ENCODE peak calls at places on chromosome 17, in ten cellular contexts. K is testis, R is gastrocnemius medialis, M is Peyer's patch, I is uterus, P is IMR-90, B is prostate gland, A is stomach, X is endothelial cell of umbilical vein, Z is body of pancreas. S is an unnamed sample. For H3K4me1 and H3K36me3, the result is how much of the 10 kb centered on the place peaks cover.

GRCh38 chr17:80414508-80414802 is 512 bp upstream of the ENDOV start:
- DNase-seq in K (peak), R (no peak), M (peak), I (no peak), P (no peak), B (no peak), A (no peak), X (peak), Z (no peak), S (no peak)

GRCh38 chr17:57201481-57201880 is 54.8 kb upstream of the MSI2 start:
- DNase-seq in K (no peak), R (no peak), M (no peak), I (no peak), P (no peak), B (no peak), A (no peak), X (no peak), Z (no peak), S (no peak)

GRCh38 chr17:72122668-72123495 is 2.1 kb downstream of the SOX9 start:
- DNase-seq in K (peak), R (no peak), M (peak), I (no peak), P (peak), B (no peak), A (peak), X (no peak), Z (peak), S (peak)

GRCh38 chr17:55533611-55534010 is 22.4 kb upstream of the SMIM36 start:
- DNase-seq in K (no peak), R (no peak), M (no peak), I (no peak), P (peak), B (no peak), A (no peak), X (peak), Z (no peak), S (no peak)

GRCh38 chr17:75260679-75261335 is 599 bp downstream of the GGA3 start:
- DNase-seq in K (no peak), R (no peak), M (no peak), I (no peak), P (peak), B (no peak), A (no peak), X (no peak), Z (no peak), S (no peak)

GRCh38 chr17:65155622-65156021 is 18.5 kb downstream of the RGS9 start:
- DNase-seq in K (no peak), R (no peak), M (no peak), I (no peak), P (no peak), B (no peak), A (no peak), X (no peak), Z (no peak), S (no peak)

GRCh38 chr17:75524971-75525805 is at the start of gene LLGL2:
- DNase-seq in K (peak), R (peak), M (peak), I (peak), P (peak), B (peak), A (peak), X (peak), Z (peak), S (peak)

GRCh38 chr17:45438931-45439610 is 6.4 kb upstream of the ARHGAP27 start:
- DNase-seq in K (no peak), R (peak), M (no peak), I (no peak), P (no peak), B (no peak), A (no peak), X (no peak), Z (no peak), S (peak)

GRCh38 chr17:49194297-49194607 is 16.1 kb downstream of the GNGT2 start:
- DNase-seq in K (no peak), R (no peak), M (no peak), I (no peak), P (no peak), B (no peak), A (no peak), X (no peak), Z (no peak), S (no peak)

GRCh38 chr17:49191407-49191916 is 18.9 kb downstream of the GNGT2 start:
- DNase-seq in K (no peak), R (no peak), M (no peak), I (no peak), P (no peak), B (no peak), A (no peak), X (no peak), Z (no peak), S (no peak)

GRCh38 chr17:49195746-49196145 is 14.6 kb downstream of the GNGT2 start:
- DNase-seq in K (no peak), R (no peak), M (no peak), I (no peak), P (no peak), B (no peak), A (no peak), X (no peak), Z (no peak), S (no peak)

GRCh38 chr17:49191917-49192741 is 18.2 kb downstream of the GNGT2 start:
- DNase-seq in K (peak), R (peak), M (peak), I (peak), P (peak), B (peak), A (peak), X (peak), Z (peak), S (peak)

GRCh38 chr17:49193513-49194296 is 16.7 kb downstream of the GNGT2 start:
- DNase-seq in K (peak), R (peak), M (no peak), I (peak), P (peak), B (peak), A (peak), X (peak), Z (peak), S (peak)
- TF ChIP-seq POLR2A in K (no peak), R (no peak), M (no peak), I (peak), P (no peak), B (peak), A (no peak), X (peak), Z (no peak), S (no peak)

GRCh38 chr17:40487371-40488020 is 13.9 kb downstream of the TNS4 start:
- DNase-seq in K (no peak), R (peak), M (no peak), I (no peak), P (no peak), B (no peak), A (no peak), X (no peak), Z (no peak), S (no peak)
- H3K4me1 ChIP-seq in K (under half), R (under half), M (under half), I (under half), P (half or more), B (under half), A (under half), X (under half), Z (under half), S (half or more)

GRCh38 chr17:7894866-7895265 is 6.3 kb downstream of the CHD3 start:
- DNase-seq in K (no peak), R (no peak), M (no peak), I (no peak), P (no peak), B (no peak), A (no peak), X (no peak), Z (peak), S (no peak)
- H3K36me3 ChIP-seq in K (under half), R (under half), M (under half), I (under half), P (half or more), B (under half), A (half or more), X (under half), Z (under half), S (under half)

GRCh38 chr17:50132104-50132794 is 2.3 kb upstream of the SAMD14 start:
- DNase-seq in K (no peak), R (no peak), M (no peak), I (no peak), P (no peak), B (no peak), A (no peak), X (no peak), Z (no peak), S (no peak)
- TF ChIP-seq POLR2A in K (no peak), R (no peak), M (no peak), I (no peak), P (no peak), B (no peak), A (no peak), X (peak), Z (no peak), S (no peak)

DNA sequence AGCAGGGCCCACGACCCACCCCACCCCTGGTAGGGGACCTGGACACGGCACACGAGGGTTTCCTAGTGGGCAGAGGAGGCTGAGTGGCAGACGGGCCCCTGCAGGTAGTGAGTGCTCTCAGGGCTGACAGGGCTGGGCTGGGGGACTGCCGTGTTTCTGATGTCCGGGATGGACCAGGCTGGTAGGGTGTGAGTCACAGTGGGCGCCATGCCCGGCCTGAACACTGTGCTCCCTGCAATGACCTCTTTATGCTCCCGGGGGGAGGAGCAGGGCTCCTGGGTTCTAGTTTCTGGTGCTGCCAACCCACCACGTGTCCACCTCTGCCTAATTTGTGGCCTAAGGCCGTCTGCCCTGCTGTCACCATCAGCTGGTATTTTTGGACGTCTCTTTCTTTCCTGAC is 26.3 kb downstream of the ARHGAP23 start:
- DNase-seq in K (peak), R (peak), M (no peak), I (peak), P (peak), B (peak), A (peak), X (peak), Z (peak), S (peak)
- H3K4me1 ChIP-seq in K (under half), R (half or more), M (under half), I (under half), P (under half), B (under half), A (half or more), X (half or more), Z (under half), S (under half)

S was measured in transverse colon.